ENCODE peak calls at places on chromosomes 13 and 19, in four cellular contexts. One of them, this sample, is unnamed.
A peak's percentile ranks its signal among the peaks of the same experiment; 100 is the strongest.

GRCh38 chr19:38224014-38224862 is at the start of gene DPF1:
- DNase-seq in endodermal cell: peak; percentile 96
- DNase-seq in osteoblast: peak; percentile 100
- DNase-seq in upper lobe of left lung: peak; percentile 91
- DNase-seq in this sample: no peak

GRCh38 chr19:6099633-6100032 is 10.7 kb downstream of the RFX2 start:
- DNase-seq in endodermal cell: no peak
- DNase-seq in osteoblast: no peak
- DNase-seq in upper lobe of left lung: no peak
- DNase-seq in this sample: no peak

GRCh38 chr13:54198911-54199310 is 1170.3 kb downstream of the OLFM4 start:
- DNase-seq in endodermal cell: no peak
- DNase-seq in osteoblast: no peak
- DNase-seq in upper lobe of left lung: no peak
- DNase-seq in this sample: no peak

GRCh38 chr19:8332976-8333770 is 9.9 kb downstream of the KANK3 start:
- DNase-seq in endodermal cell: peak; percentile 68
- DNase-seq in osteoblast: peak; percentile 88
- DNase-seq in upper lobe of left lung: peak; percentile 84
- DNase-seq in this sample: no peak

GRCh38 chr13:39415403-39415802 is 187.6 kb downstream of the LHFPL6 start:
- DNase-seq in endodermal cell: peak; percentile 78
- DNase-seq in osteoblast: peak; percentile 49
- DNase-seq in upper lobe of left lung: no peak
- DNase-seq in this sample: peak; percentile 16

GRCh38 chr13:32639502-32640105 is 53.4 kb downstream of the PDS5B start:
- DNase-seq in endodermal cell: peak; percentile 63
- DNase-seq in osteoblast: peak; percentile 68
- DNase-seq in upper lobe of left lung: no peak
- DNase-seq in this sample: peak; percentile 43

GRCh38 chr19:45045671-45046353 is 7.0 kb downstream of the CLASRP start:
- DNase-seq in endodermal cell: no peak
- DNase-seq in osteoblast: no peak
- DNase-seq in upper lobe of left lung: no peak
- DNase-seq in this sample: no peak

GRCh38 chr19:35973487-35973886 is 21.5 kb upstream of the SDHAF1 start:
- DNase-seq in endodermal cell: no peak
- DNase-seq in osteoblast: no peak
- DNase-seq in upper lobe of left lung: no peak
- DNase-seq in this sample: no peak

GRCh38 chr19:55486043-55486970 is 1.3 kb downstream of the NAT14 start:
- DNase-seq in endodermal cell: peak; percentile 74
- DNase-seq in osteoblast: peak; percentile 81
- DNase-seq in upper lobe of left lung: peak; percentile 87
- DNase-seq in this sample: no peak

GRCh38 chr13:45925151-45925550 is 73.6 kb upstream of the SIAH3 start:
- DNase-seq in endodermal cell: no peak
- DNase-seq in osteoblast: no peak
- DNase-seq in upper lobe of left lung: no peak
- DNase-seq in this sample: no peak

GRCh38 chr19:18896421-18896841 is 473 bp upstream of the CERS1 start:
- DNase-seq in endodermal cell: peak; percentile 67
- DNase-seq in osteoblast: peak; percentile 94
- DNase-seq in upper lobe of left lung: peak; percentile 85
- DNase-seq in this sample: peak; percentile 71

DNA sequence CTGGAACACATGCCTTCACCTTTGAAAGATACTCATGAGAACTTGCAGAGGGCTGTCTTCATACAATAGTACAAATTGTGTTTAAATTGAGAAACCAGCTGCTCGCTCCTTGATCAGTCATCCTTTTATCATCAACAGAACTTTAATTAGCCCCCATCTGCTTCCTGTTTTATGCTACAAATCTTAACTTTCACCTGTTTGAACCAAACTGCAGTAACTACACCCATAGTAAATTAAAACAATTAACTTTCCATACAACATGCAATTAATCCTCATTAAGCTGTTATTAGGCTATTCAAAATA is 85.2 kb downstream of the FOXO1 start:
- DNase-seq in endodermal cell: no peak
- DNase-seq in osteoblast: no peak
- DNase-seq in upper lobe of left lung: no peak
- DNase-seq in this sample: no peak
- H3K27ac ChIP-seq in endodermal cell: no peak overlapping the region
- H3K27ac ChIP-seq in osteoblast: no peak overlapping the region
- H3K27ac ChIP-seq in upper lobe of left lung: no peak overlapping the region
- H3K27ac ChIP-seq in this sample: no peak overlapping the region

DNA sequence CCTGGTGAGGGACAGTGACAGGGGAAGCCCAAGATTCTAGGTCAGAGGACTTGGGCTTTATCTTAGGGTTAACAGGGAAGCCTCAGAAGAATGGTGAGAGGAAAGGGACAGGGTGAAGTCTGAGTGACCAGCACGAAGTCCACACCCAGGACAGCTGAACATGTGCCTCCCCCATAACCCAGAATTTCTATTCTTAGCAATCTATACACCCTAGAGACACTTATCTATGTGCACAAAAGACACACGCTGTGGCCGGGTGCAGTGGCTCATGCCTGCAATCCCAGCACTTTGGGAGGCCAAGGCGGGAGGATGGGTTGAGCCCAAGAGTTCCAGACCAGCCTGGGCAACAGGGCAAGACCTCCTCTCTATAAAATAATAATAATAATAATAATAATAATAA is 11.1 kb upstream of the OLFM2 start:
- DNase-seq in endodermal cell: no peak
- DNase-seq in osteoblast: no peak
- DNase-seq in upper lobe of left lung: no peak
- DNase-seq in this sample: no peak
- H3K4me1 ChIP-seq in endodermal cell: no peaks in the 10 kb centered on the region
- H3K4me1 ChIP-seq in osteoblast: peaks cover 21% of the 10 kb centered on the region
- H3K4me1 ChIP-seq in upper lobe of left lung: peaks cover 8% of the 10 kb centered on the region
- H3K4me1 ChIP-seq in this sample: no peaks in the 10 kb centered on the region

DNA sequence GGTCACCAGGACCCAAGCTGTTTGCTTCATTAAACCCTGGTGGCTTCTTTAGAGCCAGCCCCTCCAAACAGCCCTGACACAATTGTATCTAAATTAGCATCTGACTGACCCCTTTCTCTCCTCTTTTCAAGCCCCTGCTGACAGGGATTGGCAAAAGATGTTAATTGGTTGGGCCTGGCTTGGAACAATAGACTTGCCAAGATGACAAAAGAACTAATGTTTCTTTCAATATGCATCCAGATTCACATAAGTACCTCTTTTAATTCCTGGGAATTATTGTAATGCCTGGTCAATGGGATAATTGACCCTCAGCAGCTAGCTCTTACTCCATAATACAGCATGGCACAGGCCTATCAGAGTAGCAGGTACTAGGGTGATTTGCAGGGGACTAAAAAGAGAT is 140.8 kb downstream of the SHISA2 start:
- DNase-seq in endodermal cell: peak; percentile 83
- DNase-seq in osteoblast: no peak
- DNase-seq in upper lobe of left lung: no peak
- DNase-seq in this sample: no peak
- H3K27ac ChIP-seq in endodermal cell: no peak overlapping the region
- H3K27ac ChIP-seq in osteoblast: no peak overlapping the region
- H3K27ac ChIP-seq in upper lobe of left lung: no peak overlapping the region
- H3K27ac ChIP-seq in this sample: no peak overlapping the region

GRCh38 chr19:16265205-16265604 is 59.4 kb upstream of the KLF2 start:
- DNase-seq in endodermal cell: no peak
- DNase-seq in osteoblast: no peak
- DNase-seq in upper lobe of left lung: no peak
- DNase-seq in this sample: no peak
- H3K4me1 ChIP-seq in endodermal cell: peaks cover 11% of the 10 kb centered on the region
- H3K4me1 ChIP-seq in osteoblast: no peaks in the 10 kb centered on the region
- H3K4me1 ChIP-seq in upper lobe of left lung: peaks cover 21% of the 10 kb centered on the region
- H3K4me1 ChIP-seq in this sample: peaks cover 4% of the 10 kb centered on the region

GRCh38 chr19:41295506-41295905 is 14.5 kb upstream of the CCDC97 start:
- DNase-seq in endodermal cell: no peak
- DNase-seq in osteoblast: no peak
- DNase-seq in upper lobe of left lung: no peak
- DNase-seq in this sample: no peak

GRCh38 chr19:41298327-41298964 is 11.5 kb upstream of the CCDC97 start:
- DNase-seq in endodermal cell: no peak
- DNase-seq in osteoblast: peak; percentile 96
- DNase-seq in upper lobe of left lung: peak; percentile 84
- DNase-seq in this sample: peak; percentile 71

GRCh38 chr19:41297628-41298326 is 12.2 kb upstream of the CCDC97 start:
- DNase-seq in endodermal cell: no peak
- DNase-seq in osteoblast: no peak
- DNase-seq in upper lobe of left lung: no peak
- DNase-seq in this sample: no peak

GRCh38 chr19:41294393-41294792 is 15.6 kb upstream of the CCDC97 start:
- DNase-seq in endodermal cell: no peak
- DNase-seq in osteoblast: no peak
- DNase-seq in upper lobe of left lung: peak; percentile 54
- DNase-seq in this sample: no peak

DNA sequence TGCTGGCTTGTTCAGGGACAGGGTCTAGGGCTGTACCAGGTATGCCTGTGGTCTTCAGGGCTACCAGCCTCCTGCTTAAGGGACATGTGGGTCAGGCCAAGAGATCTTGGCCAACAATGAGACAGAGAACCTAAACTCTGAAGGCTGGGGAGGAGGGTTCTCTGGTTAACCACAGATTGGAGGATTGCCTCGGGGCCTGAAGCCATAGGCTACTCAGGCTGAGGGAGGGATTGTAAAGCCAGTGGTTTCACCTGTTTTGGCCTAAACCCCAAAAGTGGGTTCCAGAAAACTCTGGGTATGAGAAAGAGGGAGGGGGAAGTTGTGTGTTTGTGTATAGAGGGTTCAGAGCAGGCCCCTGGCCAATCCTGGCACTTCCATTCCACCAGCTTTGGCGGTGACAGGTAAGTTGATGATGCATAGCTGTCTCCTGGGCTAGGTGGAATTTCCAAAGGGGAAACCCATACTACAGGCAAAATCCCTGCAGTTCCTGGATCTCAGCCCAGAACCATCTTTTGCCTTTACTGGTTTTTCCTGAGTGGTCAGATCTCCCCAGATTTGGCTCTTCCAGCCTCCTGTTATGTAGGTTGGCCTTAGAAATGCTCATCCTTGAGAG is 13.5 kb upstream of the CCDC97 start:
- DNase-seq in endodermal cell: no peak
- DNase-seq in osteoblast: no peak
- DNase-seq in upper lobe of left lung: no peak
- DNase-seq in this sample: no peak
- H3K27ac ChIP-seq in endodermal cell: no peak overlapping the region
- H3K27ac ChIP-seq in osteoblast: peak overlapping the region; percentile 99
- H3K27ac ChIP-seq in upper lobe of left lung: peak overlapping the region; percentile 82
- H3K27ac ChIP-seq in this sample: peak overlapping the region; percentile 51

GRCh38 chr13:41494202-41494601 is 36.9 kb downstream of the RGCC start:
- DNase-seq in endodermal cell: no peak
- DNase-seq in osteoblast: no peak
- DNase-seq in upper lobe of left lung: no peak
- DNase-seq in this sample: no peak
- H3K4me1 ChIP-seq in endodermal cell: no peaks in the 10 kb centered on the region
- H3K4me1 ChIP-seq in osteoblast: no peaks in the 10 kb centered on the region
- H3K4me1 ChIP-seq in upper lobe of left lung: peaks cover 29% of the 10 kb centered on the region
- H3K4me1 ChIP-seq in this sample: no peaks in the 10 kb centered on the region

This sample was measured in pancreas.